ENCODE peak calls at places on chromosomes 16 and 17, in seven cellular contexts. One of them, this sample, is unnamed.
A peak's percentile ranks its signal among the peaks of the same experiment; 100 is the strongest.

GRCh38 chr17:68457168-68457538 is at the start of gene WIPI1:
- DNase-seq in SJCRH30: peak; percentile 64
- DNase-seq in ovary: peak; percentile 78
- DNase-seq in adrenal gland: no peak
- DNase-seq in tibial artery: peak; percentile 54
- DNase-seq in effector memory CD4-positive, alpha-beta T cell: no peak
- DNase-seq in body of pancreas: no peak
- DNase-seq in this sample: no peak

GRCh38 chr16:89512453-89512852 is 4.2 kb downstream of the SPG7 start:
- DNase-seq in adrenal gland: no peak
- DNase-seq in effector memory CD4-positive, alpha-beta T cell: no peak
- DNase-seq in SJCRH30: no peak
- DNase-seq in ovary: no peak
- DNase-seq in body of pancreas: no peak
- DNase-seq in tibial artery: no peak
- DNase-seq in this sample: no peak

GRCh38 chr16:3745751-3746355 is 28.5 kb upstream of the TRAP1 start:
- DNase-seq in adrenal gland: peak; percentile 69
- DNase-seq in SJCRH30: no peak
- DNase-seq in tibial artery: no peak
- DNase-seq in body of pancreas: no peak
- DNase-seq in effector memory CD4-positive, alpha-beta T cell: no peak
- DNase-seq in ovary: peak; percentile 42
- DNase-seq in this sample: no peak

GRCh38 chr17:3621146-3621720 is 12.0 kb upstream of the TRPV1 start:
- DNase-seq in ovary: no peak
- DNase-seq in adrenal gland: no peak
- DNase-seq in tibial artery: no peak
- DNase-seq in body of pancreas: no peak
- DNase-seq in SJCRH30: peak; percentile 66
- DNase-seq in effector memory CD4-positive, alpha-beta T cell: no peak
- DNase-seq in this sample: no peak

GRCh38 chr17:43616865-43617264 is 44.9 kb downstream of the MEOX1 start:
- DNase-seq in ovary: no peak
- DNase-seq in SJCRH30: no peak
- DNase-seq in body of pancreas: no peak
- DNase-seq in adrenal gland: no peak
- DNase-seq in effector memory CD4-positive, alpha-beta T cell: no peak
- DNase-seq in tibial artery: no peak
- DNase-seq in this sample: no peak

GRCh38 chr17:51860934-51861561 is 297.5 kb downstream of the CA10 start:
- DNase-seq in tibial artery: no peak
- DNase-seq in SJCRH30: peak; percentile 68
- DNase-seq in body of pancreas: peak; percentile 38
- DNase-seq in ovary: no peak
- DNase-seq in adrenal gland: peak; percentile 17
- DNase-seq in effector memory CD4-positive, alpha-beta T cell: no peak
- DNase-seq in this sample: no peak

GRCh38 chr16:10934325-10935107 is 7.8 kb downstream of the DEXI start:
- DNase-seq in adrenal gland: no peak
- DNase-seq in ovary: no peak
- DNase-seq in tibial artery: no peak
- DNase-seq in effector memory CD4-positive, alpha-beta T cell: no peak
- DNase-seq in body of pancreas: no peak
- DNase-seq in SJCRH30: no peak
- DNase-seq in this sample: no peak

GRCh38 chr16:24955975-24956731 is 59.0 kb downstream of the ARHGAP17 start:
- DNase-seq in body of pancreas: no peak
- DNase-seq in effector memory CD4-positive, alpha-beta T cell: no peak
- DNase-seq in tibial artery: no peak
- DNase-seq in SJCRH30: no peak
- DNase-seq in ovary: no peak
- DNase-seq in adrenal gland: no peak
- DNase-seq in this sample: no peak

GRCh38 chr17:2395258-2396170 is 5.3 kb downstream of the MNT start:
- DNase-seq in ovary: peak; percentile 57
- DNase-seq in tibial artery: no peak
- DNase-seq in SJCRH30: no peak
- DNase-seq in body of pancreas: no peak
- DNase-seq in effector memory CD4-positive, alpha-beta T cell: no peak
- DNase-seq in adrenal gland: peak; percentile 66
- DNase-seq in this sample: no peak

GRCh38 chr17:40617678-40618240 is 29.9 kb downstream of the SMARCE1 start:
- DNase-seq in tibial artery: peak; percentile 42
- DNase-seq in SJCRH30: no peak
- DNase-seq in adrenal gland: no peak
- DNase-seq in ovary: no peak
- DNase-seq in effector memory CD4-positive, alpha-beta T cell: no peak
- DNase-seq in body of pancreas: no peak
- DNase-seq in this sample: no peak

GRCh38 chr17:81291662-81292061 is 3.4 kb downstream of the SLC38A10 start:
- DNase-seq in adrenal gland: peak; percentile 79
- DNase-seq in body of pancreas: peak; percentile 80
- DNase-seq in ovary: peak; percentile 74
- DNase-seq in SJCRH30: peak; percentile 75
- DNase-seq in tibial artery: peak; percentile 73
- DNase-seq in effector memory CD4-positive, alpha-beta T cell: peak; percentile 58
- DNase-seq in this sample: peak; percentile 71

GRCh38 chr16:89484923-89485679 is 5.3 kb downstream of the ANKRD11 start:
- DNase-seq in ovary: no peak
- DNase-seq in adrenal gland: peak; percentile 54
- DNase-seq in body of pancreas: no peak
- DNase-seq in effector memory CD4-positive, alpha-beta T cell: no peak
- DNase-seq in SJCRH30: peak; percentile 90
- DNase-seq in tibial artery: no peak
- DNase-seq in this sample: no peak

GRCh38 chr16:56357765-56358322 is 67.5 kb downstream of the AMFR start:
- DNase-seq in effector memory CD4-positive, alpha-beta T cell: no peak
- DNase-seq in adrenal gland: no peak
- DNase-seq in ovary: peak; percentile 38
- DNase-seq in body of pancreas: peak; percentile 12
- DNase-seq in SJCRH30: peak; percentile 23
- DNase-seq in tibial artery: no peak
- DNase-seq in this sample: no peak

GRCh38 chr16:727291-727977 is 528 bp downstream of the HAGHL start:
- DNase-seq in SJCRH30: peak; percentile 47
- DNase-seq in ovary: no peak
- DNase-seq in adrenal gland: no peak
- DNase-seq in tibial artery: no peak
- DNase-seq in effector memory CD4-positive, alpha-beta T cell: no peak
- DNase-seq in body of pancreas: no peak
- DNase-seq in this sample: no peak

GRCh38 chr17:82848022-82848592 is 8.3 kb upstream of the ZNF750 start:
- DNase-seq in adrenal gland: peak; percentile 45
- DNase-seq in tibial artery: peak; percentile 23
- DNase-seq in body of pancreas: no peak
- DNase-seq in effector memory CD4-positive, alpha-beta T cell: peak; percentile 18
- DNase-seq in ovary: peak; percentile 72
- DNase-seq in SJCRH30: no peak
- DNase-seq in this sample: peak; percentile 36

GRCh38 chr17:50063516-50064252 is 7.8 kb downstream of the ITGA3 start:
- DNase-seq in tibial artery: no peak
- DNase-seq in SJCRH30: no peak
- DNase-seq in ovary: no peak
- DNase-seq in body of pancreas: no peak
- DNase-seq in adrenal gland: no peak
- DNase-seq in effector memory CD4-positive, alpha-beta T cell: no peak
- DNase-seq in this sample: peak; percentile 9

GRCh38 chr16:4370570-4371480 is 823 bp upstream of the VASN start:
- DNase-seq in ovary: peak; percentile 94
- DNase-seq in body of pancreas: peak; percentile 50
- DNase-seq in SJCRH30: peak; percentile 86
- DNase-seq in effector memory CD4-positive, alpha-beta T cell: no peak
- DNase-seq in adrenal gland: peak; percentile 69
- DNase-seq in tibial artery: peak; percentile 94
- DNase-seq in this sample: no peak

GRCh38 chr16:89378947-89379771 is 111.2 kb downstream of the ANKRD11 start:
- DNase-seq in body of pancreas: no peak
- DNase-seq in adrenal gland: peak; percentile 73
- DNase-seq in effector memory CD4-positive, alpha-beta T cell: no peak
- DNase-seq in SJCRH30: no peak
- DNase-seq in tibial artery: peak; percentile 42
- DNase-seq in ovary: peak; percentile 78
- DNase-seq in this sample: no peak

GRCh38 chr16:19307587-19308241 is 22.2 kb downstream of the CLEC19A start:
- DNase-seq in SJCRH30: peak; percentile 62
- DNase-seq in ovary: no peak
- DNase-seq in adrenal gland: no peak
- DNase-seq in tibial artery: no peak
- DNase-seq in effector memory CD4-positive, alpha-beta T cell: no peak
- DNase-seq in body of pancreas: no peak
- DNase-seq in this sample: no peak

GRCh38 chr16:19304670-19305240 is 19.2 kb downstream of the CLEC19A start:
- DNase-seq in tibial artery: no peak
- DNase-seq in adrenal gland: peak; percentile 6
- DNase-seq in ovary: no peak
- DNase-seq in SJCRH30: no peak
- DNase-seq in body of pancreas: no peak
- DNase-seq in effector memory CD4-positive, alpha-beta T cell: no peak
- DNase-seq in this sample: no peak

GRCh38 chr16:19308392-19308791 is 22.9 kb downstream of the CLEC19A start:
- DNase-seq in SJCRH30: no peak
- DNase-seq in effector memory CD4-positive, alpha-beta T cell: no peak
- DNase-seq in tibial artery: no peak
- DNase-seq in ovary: no peak
- DNase-seq in adrenal gland: no peak
- DNase-seq in body of pancreas: no peak
- DNase-seq in this sample: no peak

GRCh38 chr16:19305443-19305842 is 19.9 kb downstream of the CLEC19A start:
- DNase-seq in SJCRH30: no peak
- DNase-seq in ovary: no peak
- DNase-seq in adrenal gland: no peak
- DNase-seq in body of pancreas: no peak
- DNase-seq in effector memory CD4-positive, alpha-beta T cell: no peak
- DNase-seq in tibial artery: no peak
- DNase-seq in this sample: no peak

GRCh38 chr16:19309178-19309577 is 23.6 kb downstream of the CLEC19A start:
- DNase-seq in tibial artery: no peak
- DNase-seq in ovary: no peak
- DNase-seq in adrenal gland: no peak
- DNase-seq in body of pancreas: no peak
- DNase-seq in effector memory CD4-positive, alpha-beta T cell: no peak
- DNase-seq in SJCRH30: no peak
- DNase-seq in this sample: no peak
- H3K27me3 ChIP-seq in tibial artery: peaks cover 6% of the 10 kb centered on the region
- H3K27me3 ChIP-seq in ovary: no peaks in the 10 kb centered on the region
- H3K27me3 ChIP-seq in adrenal gland: no peaks in the 10 kb centered on the region
- H3K27me3 ChIP-seq in body of pancreas: no peaks in the 10 kb centered on the region
- H3K27me3 ChIP-seq in effector memory CD4-positive, alpha-beta T cell: no peaks in the 10 kb centered on the region
- H3K27me3 ChIP-seq in SJCRH30: no peaks in the 10 kb centered on the region
- H3K27me3 ChIP-seq in this sample: no peaks in the 10 kb centered on the region

DNA sequence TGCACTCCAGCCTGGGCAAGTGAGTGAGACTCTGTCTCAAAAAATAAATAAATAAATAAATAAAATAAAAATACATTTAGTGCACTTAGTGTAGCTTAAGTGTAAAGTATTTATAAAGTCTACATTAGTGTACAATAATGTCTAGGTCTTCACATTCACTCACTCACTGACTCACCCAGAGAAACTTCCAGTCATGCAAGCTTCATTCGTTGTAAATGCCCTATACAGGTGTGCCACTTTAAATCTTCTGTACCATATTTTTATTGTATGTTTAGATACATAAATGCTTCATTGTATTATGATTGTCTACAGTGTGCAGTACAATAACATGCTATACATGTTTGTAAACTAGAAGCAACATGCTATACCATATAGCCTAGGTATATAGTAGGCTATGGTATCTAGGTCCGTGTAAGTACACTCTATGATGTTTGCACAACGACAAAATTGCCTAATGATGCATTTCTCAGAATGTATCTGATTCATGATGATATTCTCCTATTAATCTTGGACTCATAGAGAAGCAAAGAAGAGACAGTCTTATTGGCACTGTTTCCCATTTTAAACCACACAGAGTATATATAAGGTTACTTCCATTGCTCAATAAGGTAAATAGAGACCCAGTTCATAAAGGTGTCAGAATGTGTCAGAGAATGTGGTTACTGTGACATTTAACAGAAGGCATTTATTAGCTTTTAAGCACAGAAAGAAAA is 1314.9 kb downstream of the CDH11 start:
- DNase-seq in body of pancreas: no peak
- DNase-seq in adrenal gland: no peak
- DNase-seq in ovary: no peak
- DNase-seq in SJCRH30: no peak
- DNase-seq in tibial artery: no peak
- DNase-seq in effector memory CD4-positive, alpha-beta T cell: no peak
- DNase-seq in this sample: no peak
- H3K9me3 ChIP-seq in body of pancreas: no peaks in the 10 kb centered on the region
- H3K9me3 ChIP-seq in adrenal gland: no peaks in the 10 kb centered on the region
- H3K9me3 ChIP-seq in ovary: no peaks in the 10 kb centered on the region
- H3K9me3 ChIP-seq in SJCRH30: no peaks in the 10 kb centered on the region
- H3K9me3 ChIP-seq in tibial artery: no peaks in the 10 kb centered on the region
- H3K9me3 ChIP-seq in effector memory CD4-positive, alpha-beta T cell: peaks cover 3% of the 10 kb centered on the region
- H3K9me3 ChIP-seq in this sample: no peaks in the 10 kb centered on the region

GRCh38 chr16:85835227-85835751 is 35.8 kb downstream of the COX4I1 start:
- DNase-seq in body of pancreas: no peak
- DNase-seq in ovary: no peak
- DNase-seq in adrenal gland: no peak
- DNase-seq in SJCRH30: no peak
- DNase-seq in tibial artery: no peak
- DNase-seq in effector memory CD4-positive, alpha-beta T cell: no peak
- DNase-seq in this sample: no peak
- H3K27me3 ChIP-seq in body of pancreas: peaks cover 4% of the 10 kb centered on the region
- H3K27me3 ChIP-seq in ovary: no peaks in the 10 kb centered on the region
- H3K27me3 ChIP-seq in adrenal gland: peaks cover 22% of the 10 kb centered on the region
- H3K27me3 ChIP-seq in SJCRH30: no peaks in the 10 kb centered on the region
- H3K27me3 ChIP-seq in tibial artery: peaks cover 73% of the 10 kb centered on the region
- H3K27me3 ChIP-seq in effector memory CD4-positive, alpha-beta T cell: peaks cover under 1% of the 10 kb centered on the region
- H3K27me3 ChIP-seq in this sample: peaks cover 12% of the 10 kb centered on the region

DNA sequence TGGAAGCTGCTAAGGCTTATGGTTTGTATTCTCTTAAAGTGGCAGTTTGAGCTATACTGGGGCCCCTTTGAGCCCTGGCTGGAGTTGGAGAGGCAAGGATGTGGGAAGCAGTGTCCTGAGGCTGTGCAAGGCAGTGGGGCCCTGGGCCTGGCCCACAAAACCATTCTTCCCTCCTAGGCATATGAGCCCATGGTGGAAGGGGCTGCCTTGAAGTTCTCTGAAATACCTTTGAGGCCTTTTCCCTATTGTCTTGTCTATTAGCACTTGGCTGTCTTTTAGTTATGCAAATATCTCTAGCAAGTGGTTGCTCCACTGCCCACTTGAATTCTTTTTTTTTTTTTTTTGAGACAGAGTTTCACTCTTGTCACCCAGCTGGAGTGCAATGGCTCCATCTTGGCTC is 119.2 kb downstream of the PCTP start:
- DNase-seq in tibial artery: no peak
- DNase-seq in ovary: no peak
- DNase-seq in SJCRH30: no peak
- DNase-seq in body of pancreas: no peak
- DNase-seq in effector memory CD4-positive, alpha-beta T cell: no peak
- DNase-seq in adrenal gland: no peak
- DNase-seq in this sample: no peak
- H3K9me3 ChIP-seq in tibial artery: no peaks in the 10 kb centered on the region
- H3K9me3 ChIP-seq in ovary: no peaks in the 10 kb centered on the region
- H3K9me3 ChIP-seq in SJCRH30: no peaks in the 10 kb centered on the region
- H3K9me3 ChIP-seq in body of pancreas: no peaks in the 10 kb centered on the region
- H3K9me3 ChIP-seq in effector memory CD4-positive, alpha-beta T cell: no peaks in the 10 kb centered on the region
- H3K9me3 ChIP-seq in adrenal gland: no peaks in the 10 kb centered on the region
- H3K9me3 ChIP-seq in this sample: no peaks in the 10 kb centered on the region

GRCh38 chr17:79041041-79041570 is 17.1 kb downstream of the C1QTNF1 start:
- DNase-seq in body of pancreas: no peak
- DNase-seq in adrenal gland: no peak
- DNase-seq in ovary: peak; percentile 32
- DNase-seq in tibial artery: no peak
- DNase-seq in SJCRH30: no peak
- DNase-seq in effector memory CD4-positive, alpha-beta T cell: no peak
- DNase-seq in this sample: no peak
- H3K27me3 ChIP-seq in body of pancreas: no peaks in the 10 kb centered on the region
- H3K27me3 ChIP-seq in adrenal gland: no peaks in the 10 kb centered on the region
- H3K27me3 ChIP-seq in ovary: no peaks in the 10 kb centered on the region
- H3K27me3 ChIP-seq in tibial artery: no peaks in the 10 kb centered on the region
- H3K27me3 ChIP-seq in SJCRH30: no peaks in the 10 kb centered on the region
- H3K27me3 ChIP-seq in effector memory CD4-positive, alpha-beta T cell: no peaks in the 10 kb centered on the region
- H3K27me3 ChIP-seq in this sample: no peaks in the 10 kb centered on the region

This sample was measured in CD4-positive, alpha-beta memory T cell.